ENCODE peak calls at places on chromosomes 6 and 20, in seven cellular contexts. F is fibroblast of lung; N is CD4-positive, alpha-beta memory T cell; V is endodermal cell; A is prostate gland; M is astrocyte; T is GM23248. Z is an unnamed sample. For H3K4me1 and H3K9me3, the result is how much of the 10 kb centered on the place peaks cover.

GRCh38 chr6:139583420-139583819 is 209.0 kb upstream of the CITED2 start:
- DNase-seq in F (peak), N (no peak), M (peak), T (no peak), V (no peak), A (no peak), Z (no peak)

GRCh38 chr20:8749101-8749500 is 319.8 kb upstream of the PLCB4 start:
- DNase-seq in N (no peak), T (peak), A (no peak), M (peak), F (peak), V (no peak), Z (no peak)

GRCh38 chr6:26045046-26045938 is 41.9 kb upstream of the HFE start:
- DNase-seq in A (peak), N (peak), M (peak), F (peak), T (peak), V (no peak), Z (peak)

GRCh38 chr6:162203287-162203686 is 524.3 kb downstream of the PRKN start:
- DNase-seq in T (no peak), V (no peak), A (no peak), N (no peak), M (no peak), F (no peak), Z (no peak)

GRCh38 chr20:2449386-2449785 is 21.2 kb downstream of the SNRPB start:
- DNase-seq in T (no peak), V (no peak), N (no peak), A (no peak), M (no peak), F (no peak), Z (no peak)

GRCh38 chr6:7239590-7239948 is 73.4 kb downstream of the SSR1 start:
- DNase-seq in T (no peak), A (no peak), M (no peak), V (no peak), N (no peak), F (no peak), Z (no peak)

GRCh38 chr20:62820208-62820961 is 3.5 kb downstream of the COL9A3 start:
- DNase-seq in T (no peak), V (no peak), M (no peak), N (no peak), A (no peak), F (no peak), Z (no peak)

GRCh38 chr6:145544031-145544430 is 191.3 kb downstream of the EPM2A start:
- DNase-seq in T (peak), N (no peak), A (no peak), V (no peak), M (peak), F (peak), Z (no peak)

GRCh38 chr20:50305636-50306477 is 115.2 kb downstream of the CEBPB start:
- DNase-seq in M (no peak), F (no peak), T (peak), V (peak), A (peak), N (no peak), Z (peak)

GRCh38 chr6:33843696-33844121 is 39.9 kb upstream of the MLN start:
- DNase-seq in A (no peak), N (no peak), M (no peak), T (no peak), V (no peak), F (no peak), Z (no peak)

GRCh38 chr20:64068381-64069208 is 5.6 kb downstream of the TCEA2 start:
- DNase-seq in A (no peak), M (no peak), T (no peak), V (no peak), F (no peak), N (no peak), Z (no peak)

GRCh38 chr6:51153109-51153508 is 334.4 kb downstream of the TFAP2B start:
- DNase-seq in T (no peak), N (no peak), M (no peak), F (no peak), A (no peak), V (no peak), Z (no peak)

GRCh38 chr6:55659304-55659703 is 80.3 kb upstream of the HMGCLL1 start:
- DNase-seq in M (no peak), F (no peak), N (no peak), V (no peak), A (no peak), T (no peak), Z (no peak)

GRCh38 chr6:5995705-5996686 is 10.7 kb downstream of the NRN1 start:
- DNase-seq in M (no peak), T (peak), N (no peak), V (peak), F (peak), A (no peak), Z (peak)

GRCh38 chr20:51586005-51586440 is 43.5 kb upstream of the NFATC2 start:
- DNase-seq in A (no peak), N (no peak), T (peak), V (peak), F (peak), M (peak), Z (no peak)

GRCh38 chr6:74931567-74931966 is 274.3 kb downstream of the COL12A1 start:
- DNase-seq in F (peak), M (peak), A (no peak), T (peak), N (no peak), V (no peak), Z (no peak)

GRCh38 chr20:4898282-4898681 is 103.0 kb downstream of the SLC23A2 start:
- DNase-seq in V (peak), A (no peak), N (no peak), M (peak), T (peak), F (peak), Z (no peak)

GRCh38 chr6:136095961-136096360 is 154.2 kb downstream of the MTFR2 start:
- DNase-seq in T (peak), M (no peak), F (no peak), V (no peak), A (no peak), N (no peak), Z (no peak)

GRCh38 chr20:12201289-12201991 is 283.7 kb downstream of the BTBD3 start:
- DNase-seq in F (peak), A (no peak), M (no peak), N (no peak), V (no peak), T (peak), Z (no peak)

GRCh38 chr6:35687658-35688604 is 784 bp downstream of the FKBP5 start:
- DNase-seq in A (peak), N (peak), M (peak), F (peak), T (peak), V (peak), Z (peak)

GRCh38 chr20:62253398-62253797 is 15.1 kb downstream of the OSBPL2 start:
- DNase-seq in T (no peak), A (no peak), M (no peak), V (no peak), F (no peak), N (no peak), Z (no peak)

GRCh38 chr6:137008204-137008603 is 36.6 kb downstream of the IL20RA start:
- DNase-seq in V (no peak), M (no peak), A (no peak), N (no peak), F (no peak), T (no peak), Z (no peak)

GRCh38 chr6:159807150-159807859 is 7.2 kb downstream of the PNLDC1 start:
- DNase-seq in N (no peak), T (no peak), V (no peak), M (peak), A (no peak), F (peak), Z (no peak)

GRCh38 chr20:9878096-9878495 is 39.2 kb upstream of the PAK5 start:
- DNase-seq in F (no peak), V (no peak), A (no peak), M (no peak), T (peak), N (no peak), Z (no peak)

GRCh38 chr6:74087898-74088297 is 391.9 kb downstream of the CD109 start:
- DNase-seq in N (no peak), A (no peak), V (no peak), M (no peak), F (peak), T (peak), Z (no peak)

GRCh38 chr20:25644814-25645213 is 21.0 kb upstream of the NANP start:
- DNase-seq in T (no peak), F (no peak), A (no peak), M (no peak), V (no peak), N (no peak), Z (no peak)

GRCh38 chr6:133571681-133572080 is 317.2 kb upstream of the TCF21 start:
- DNase-seq in N (no peak), V (no peak), T (no peak), A (no peak), F (no peak), M (no peak), Z (no peak)

GRCh38 chr6:129701721-129702455 is 8.1 kb downstream of the ARHGAP18 start:
- DNase-seq in M (peak), N (no peak), T (peak), V (no peak), F (peak), A (no peak), Z (no peak)

GRCh38 chr6:159758031-159759001 is 3.5 kb upstream of the ACAT2 start:
- DNase-seq in V (peak), F (peak), T (peak), M (peak), N (no peak), A (no peak), Z (no peak)

GRCh38 chr6:23174781-23175361 is 605.5 kb downstream of the HDGFL1 start:
- DNase-seq in M (peak), F (peak), T (peak), N (no peak), A (no peak), V (no peak), Z (no peak)

GRCh38 chr6:95548188-95548837 is 29.0 kb upstream of the MANEA start:
- DNase-seq in V (no peak), A (no peak), T (no peak), M (no peak), N (no peak), F (no peak), Z (no peak)

GRCh38 chr6:122620902-122621301 is 10.7 kb downstream of the PKIB start:
- DNase-seq in V (no peak), A (no peak), T (peak), F (peak), M (peak), N (no peak), Z (no peak)

GRCh38 chr20:32675223-32675975 is 1.7 kb upstream of the C20orf203 start:
- DNase-seq in M (no peak), V (no peak), F (no peak), N (no peak), A (no peak), T (no peak), Z (no peak)

GRCh38 chr6:134741193-134741521 is 208.7 kb downstream of the ALDH8A1 start:
- DNase-seq in A (no peak), M (no peak), N (no peak), V (peak), F (no peak), T (no peak), Z (no peak)

GRCh38 chr6:38755207-38755606 is 40.1 kb downstream of the DNAH8 start:
- DNase-seq in F (no peak), T (no peak), N (no peak), M (no peak), A (no peak), V (no peak), Z (no peak)

GRCh38 chr20:8315639-8316573 is 183.8 kb downstream of the PLCB1 start:
- DNase-seq in N (no peak), T (no peak), A (no peak), M (no peak), F (no peak), V (no peak), Z (no peak)

GRCh38 chr6:26225848-26226590 is 138.8 kb downstream of the HFE start:
- DNase-seq in F (no peak), M (no peak), A (no peak), N (no peak), T (no peak), V (peak), Z (no peak)

DNA sequence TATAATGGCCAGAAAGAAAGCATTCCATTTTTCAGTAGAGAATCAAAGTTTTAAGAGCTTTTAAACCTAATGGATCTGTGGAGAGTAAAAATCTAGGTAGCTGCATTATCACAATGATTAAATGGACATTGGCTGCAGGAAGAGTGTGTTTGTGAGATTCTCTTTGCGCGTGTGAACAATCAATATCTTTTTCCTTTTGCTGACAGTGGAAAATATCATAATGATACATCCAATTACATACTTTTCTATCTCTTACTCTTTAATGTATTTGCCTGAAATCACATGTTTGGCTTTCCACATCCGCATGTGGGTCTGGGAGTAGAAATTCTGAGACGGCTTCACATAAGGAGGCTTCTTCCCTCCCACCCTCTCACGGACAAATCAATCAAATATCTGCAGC is 69.8 kb upstream of the DUSP22 start:
- DNase-seq in M (no peak), N (no peak), V (peak), T (no peak), A (no peak), F (no peak), Z (no peak)
- H3K4me3 ChIP-seq in M (no peak), N (no peak), V (no peak), T (no peak), A (no peak), F (no peak), Z (no peak)

GRCh38 chr20:59690101-59690500 is 85.8 kb downstream of the PHACTR3 start:
- DNase-seq in A (no peak), V (no peak), M (no peak), N (no peak), F (no peak), T (no peak), Z (no peak)

GRCh38 chr20:59688999-59689398 is 84.7 kb downstream of the PHACTR3 start:
- DNase-seq in T (no peak), V (no peak), M (no peak), F (no peak), N (no peak), A (no peak), Z (peak)

GRCh38 chr20:59693587-59693986 is 89.2 kb downstream of the PHACTR3 start:
- DNase-seq in A (no peak), M (no peak), F (no peak), V (no peak), N (no peak), T (no peak), Z (no peak)

GRCh38 chr20:59692139-59692538 is 87.8 kb downstream of the PHACTR3 start:
- DNase-seq in V (no peak), F (no peak), A (no peak), M (no peak), T (no peak), N (no peak), Z (no peak)

DNA sequence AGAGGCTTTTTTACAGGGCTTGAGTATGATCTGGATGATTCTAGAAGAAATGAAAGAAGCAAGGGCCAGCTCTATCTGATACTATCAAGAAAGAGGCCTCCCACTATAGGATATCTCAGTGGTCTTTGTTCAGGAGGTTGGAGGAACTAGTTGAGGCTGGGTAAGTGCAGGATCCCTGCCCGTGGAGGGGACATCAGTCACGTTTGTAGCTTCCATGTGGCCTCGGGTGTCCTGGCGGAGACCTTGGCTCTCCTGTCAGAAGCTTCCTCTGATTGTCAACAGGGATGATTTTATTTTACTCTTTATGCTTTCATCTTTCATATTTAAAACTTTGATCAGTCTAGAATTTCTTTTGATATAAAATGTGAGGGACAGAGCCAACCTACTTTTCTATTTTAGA is 86.6 kb downstream of the PHACTR3 start:
- DNase-seq in N (no peak), T (no peak), M (no peak), A (no peak), V (no peak), F (no peak), Z (no peak)
- H3K4me1 ChIP-seq in N (under half), T (under half), M (under half), A (under half), V (under half), F (under half), Z (under half)

GRCh38 chr20:39885975-39886649 is 802.9 kb downstream of the MAFB start:
- DNase-seq in M (peak), V (peak), F (peak), N (no peak), A (peak), T (peak), Z (peak)
- H3K9me3 ChIP-seq in M (under half), V (under half), F (under half), N (under half), A (under half), T (under half), Z (under half)

GRCh38 chr6:1613631-1614447 is 4.1 kb downstream of the FOXC1 start:
- DNase-seq in M (no peak), A (no peak), T (peak), N (no peak), V (peak), F (no peak), Z (no peak)

GRCh38 chr6:1614448-1614766 is 4.7 kb downstream of the FOXC1 start:
- DNase-seq in N (no peak), T (no peak), F (no peak), M (no peak), A (no peak), V (peak), Z (no peak)

GRCh38 chr6:1616556-1617463 is 7.1 kb downstream of the FOXC1 start:
- DNase-seq in T (no peak), F (no peak), M (no peak), V (peak), A (no peak), N (no peak), Z (no peak)

GRCh38 chr6:1615651-1616420 is 6.1 kb downstream of the FOXC1 start:
- DNase-seq in N (no peak), A (no peak), M (no peak), V (no peak), F (no peak), T (no peak), Z (no peak)

GRCh38 chr6:1614767-1615650 is 5.3 kb downstream of the FOXC1 start:
- DNase-seq in T (no peak), A (no peak), N (no peak), M (no peak), F (no peak), V (peak), Z (no peak)
- H3K4me3 ChIP-seq in T (peak), A (peak), N (no peak), M (peak), F (no peak), V (peak), Z (peak)

GRCh38 chr20:57696401-57696961 is 13.3 kb downstream of the PMEPA1 start:
- DNase-seq in A (no peak), N (no peak), V (no peak), F (no peak), T (no peak), M (no peak), Z (no peak)

GRCh38 chr20:57698867-57699275 is 10.9 kb downstream of the PMEPA1 start:
- DNase-seq in A (no peak), F (no peak), M (peak), V (no peak), N (no peak), T (peak), Z (no peak)

GRCh38 chr20:57697540-57697939 is 12.3 kb downstream of the PMEPA1 start:
- DNase-seq in A (no peak), M (no peak), V (no peak), N (no peak), F (no peak), T (no peak), Z (no peak)

GRCh38 chr20:57699395-57699794 is 10.4 kb downstream of the PMEPA1 start:
- DNase-seq in T (no peak), N (no peak), A (no peak), F (no peak), M (no peak), V (no peak), Z (no peak)

GRCh38 chr20:57698191-57698866 is 11.5 kb downstream of the PMEPA1 start:
- DNase-seq in F (peak), T (peak), N (no peak), M (peak), A (no peak), V (no peak), Z (no peak)
- H3K4me1 ChIP-seq in F (under half), T (under half), N (under half), M (half or more), A (under half), V (under half), Z (under half)

DNA sequence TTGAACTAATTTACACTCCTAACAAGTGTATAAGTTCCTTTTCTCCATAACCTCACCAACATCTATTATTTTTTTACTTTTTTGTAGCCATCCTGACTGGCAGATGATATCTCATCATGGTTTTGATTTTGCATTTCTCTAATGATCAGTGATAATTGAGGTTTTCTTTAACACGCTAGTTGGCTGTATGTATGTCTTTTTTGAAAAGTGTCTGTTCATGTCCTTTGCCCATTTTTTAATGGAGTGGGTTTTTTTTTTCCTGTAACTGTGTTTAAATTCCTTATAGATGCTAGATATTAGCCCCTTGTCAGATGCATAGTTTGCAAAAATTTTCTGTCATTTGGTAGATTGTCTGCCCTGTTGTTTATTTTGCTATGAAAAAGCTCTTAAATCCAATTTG is 39.6 kb upstream of the TRIM39 start:
- DNase-seq in M (no peak), F (no peak), V (no peak), A (no peak), T (no peak), N (no peak), Z (no peak)
- H3K9me3 ChIP-seq in M (under half), F (under half), V (half or more), A (under half), T (under half), N (under half), Z (under half)

GRCh38 chr6:111731404-111732195 is 125.9 kb upstream of the TRAF3IP2 start:
- DNase-seq in T (no peak), A (no peak), N (no peak), V (peak), F (peak), M (no peak), Z (no peak)

GRCh38 chr6:111736005-111736607 is 130.4 kb upstream of the TRAF3IP2 start:
- DNase-seq in M (no peak), N (no peak), V (peak), A (no peak), F (no peak), T (peak), Z (no peak)

GRCh38 chr6:111732390-111732789 is 126.7 kb upstream of the TRAF3IP2 start:
- DNase-seq in N (no peak), T (no peak), M (no peak), A (no peak), F (no peak), V (peak), Z (no peak)

GRCh38 chr6:111737065-111737521 is 131.4 kb upstream of the TRAF3IP2 start:
- DNase-seq in F (peak), N (no peak), A (no peak), T (peak), M (peak), V (no peak), Z (no peak)

GRCh38 chr6:111734068-111734825 is 128.6 kb upstream of the TRAF3IP2 start:
- DNase-seq in F (peak), M (no peak), A (no peak), N (no peak), V (peak), T (no peak), Z (no peak)
- H3K4me3 ChIP-seq in F (no peak), M (no peak), A (no peak), N (no peak), V (no peak), T (no peak), Z (no peak)

Z was measured in upper lobe of right lung.